ENCODE peak calls at places on chromosomes 3 and 15, in four cellular contexts. O, U, R and H are unnamed samples.
A peak's percentile ranks its signal among the peaks of the same experiment; 100 is the strongest.

GRCh38 chr15:100533934-100534333 is 5.2 kb upstream of the CERS3 start:
- DNase-seq in O (no peak), U (no peak), R (no peak), H (no peak)

GRCh38 chr3:134867277-134867676 is 72.2 kb downstream of the EPHB1 start:
- DNase-seq in O (no peak), U (no peak), R (no peak), H (no peak)

GRCh38 chr3:14820156-14820555 is 1.4 kb downstream of the FGD5 start:
- DNase-seq in O (no peak), U (no peak), R (no peak), H (no peak)

GRCh38 chr15:74209997-74210573 is 7.5 kb upstream of the STRA6 start:
- DNase-seq in O (no peak), U (no peak), R (peak; percentile 97), H (no peak)

GRCh38 chr3:111112913-111113312 is 41.3 kb downstream of the NECTIN3 start:
- DNase-seq in O (no peak), U (no peak), R (peak; percentile 69), H (no peak)

GRCh38 chr15:41154412-41154811 is 38.3 kb upstream of the INO80 start:
- DNase-seq in O (no peak), U (no peak), R (no peak), H (no peak)

GRCh38 chr3:194805546-194805945 is 119.9 kb downstream of the FAM43A start:
- DNase-seq in O (no peak), U (no peak), R (no peak), H (no peak)

GRCh38 chr15:52103217-52104207 is 9.1 kb downstream of the BCL2L10 start:
- DNase-seq in O (peak; percentile 74), U (peak; percentile 63), R (peak; percentile 93), H (peak; percentile 94)

GRCh38 chr3:179503640-179504039 is 52.4 kb upstream of the GNB4 start:
- DNase-seq in O (no peak), U (no peak), R (no peak), H (no peak)

GRCh38 chr15:77538793-77539487 is 93.8 kb downstream of the LINGO1 start:
- DNase-seq in O (no peak), U (no peak), R (no peak), H (no peak)

GRCh38 chr15:75672646-75673425 is 25.1 kb downstream of the SNX33 start:
- DNase-seq in O (no peak), U (no peak), R (peak; percentile 87), H (no peak)

GRCh38 chr15:68417897-68418296 is 14.1 kb downstream of the ITGA11 start:
- DNase-seq in O (no peak), U (peak; percentile 4), R (peak; percentile 50), H (no peak)

GRCh38 chr3:114706591-114707224 is 412.9 kb downstream of the TIGIT start:
- DNase-seq in O (peak; percentile 51), U (no peak), R (peak; percentile 21), H (no peak)

GRCh38 chr3:64141476-64141875 is 83.8 kb downstream of the PRICKLE2 start:
- DNase-seq in O (no peak), U (no peak), R (no peak), H (no peak)

GRCh38 chr3:69787436-69788168 is 48.3 kb downstream of the MITF start:
- DNase-seq in O (no peak), U (no peak), R (peak; percentile 61), H (no peak)

GRCh38 chr3:102123590-102124190 is 274.4 kb downstream of the NFKBIZ start:
- DNase-seq in O (no peak), U (no peak), R (no peak), H (no peak)

GRCh38 chr3:30655187-30655812 is 48.9 kb downstream of the TGFBR2 start:
- DNase-seq in O (peak; percentile 25), U (no peak), R (peak; percentile 47), H (peak; percentile 47)

GRCh38 chr15:93466380-93466779 is 377.4 kb upstream of the RGMA start:
- DNase-seq in O (no peak), U (no peak), R (no peak), H (no peak)

GRCh38 chr3:83426311-83426710 is 1532.5 kb upstream of the CADM2 start:
- DNase-seq in O (no peak), U (no peak), R (no peak), H (no peak)

GRCh38 chr15:57619746-57620145 is 28.0 kb downstream of the MYZAP start:
- DNase-seq in O (no peak), U (no peak), R (no peak), H (no peak)

GRCh38 chr3:69791111-69791510 is 51.8 kb downstream of the MITF start:
- DNase-seq in O (no peak), U (peak; percentile 82), R (peak; percentile 83), H (no peak)

GRCh38 chr3:53192608-53193007 is 31.6 kb downstream of the PRKCD start:
- DNase-seq in O (peak; percentile 47), U (no peak), R (no peak), H (no peak)

GRCh38 chr15:41799488-41799805 is 25.2 kb downstream of the MAPKBP1 start:
- DNase-seq in O (no peak), U (no peak), R (no peak), H (peak; percentile 50)

GRCh38 chr3:36743821-36744220 is 20.5 kb downstream of the DCLK3 start:
- DNase-seq in O (no peak), U (no peak), R (no peak), H (no peak)

GRCh38 chr3:18237251-18238005 is 187.7 kb downstream of the SATB1 start:
- DNase-seq in O (no peak), U (no peak), R (peak; percentile 38), H (no peak)

GRCh38 chr3:129556890-129557736 is 14.1 kb downstream of the H1-8 start:
- DNase-seq in O (no peak), U (peak; percentile 70), R (no peak), H (no peak)

GRCh38 chr15:42157981-42158765 is 1.7 kb upstream of the PLA2G4F start:
- DNase-seq in O (no peak), U (no peak), R (peak; percentile 60), H (no peak)

GRCh38 chr3:136546718-136547117 is 205.5 kb downstream of the STAG1 start:
- DNase-seq in O (peak; percentile 7), U (no peak), R (peak; percentile 12), H (no peak)

GRCh38 chr3:142445816-142446254 is 2.0 kb downstream of the XRN1 start:
- DNase-seq in O (peak; percentile 68), U (no peak), R (peak; percentile 22), H (peak; percentile 44)